ENCODE peak calls at places on chromosome 4, in six cellular contexts. R is K562, E is A549, Z is heart left ventricle, P is H54, W is body of pancreas. A is an unnamed sample.
A peak's percentile ranks its signal among the peaks of the same experiment; 100 is the strongest.

GRCh38 chr4:23009093-23009492 is 316.4 kb downstream of the GBA3 start:
- DNase-seq in R (no peak), Z (no peak), E (no peak), P (no peak), W (no peak), A (no peak)

GRCh38 chr4:159206427-159206871 is 103.6 kb downstream of the RAPGEF2 start:
- DNase-seq in Z (no peak), P (no peak), R (no peak), E (no peak), W (no peak), A (no peak)

GRCh38 chr4:56986192-56986591 is 7.5 kb downstream of the POLR2B start:
- DNase-seq in R (no peak), Z (no peak), P (no peak), W (no peak), E (no peak), A (no peak)

GRCh38 chr4:74330295-74330750 is 22.1 kb downstream of the EPGN start:
- DNase-seq in R (no peak), P (no peak), W (no peak), E (no peak), Z (no peak), A (no peak)

GRCh38 chr4:16079046-16079445 is 4.8 kb downstream of the PROM1 start:
- DNase-seq in P (no peak), E (no peak), R (no peak), W (no peak), Z (no peak), A (no peak)

GRCh38 chr4:105280338-105280809 is 133.7 kb downstream of the TET2 start:
- DNase-seq in R (no peak), E (no peak), P (peak; percentile 5), W (no peak), Z (no peak), A (no peak)

GRCh38 chr4:147773261-147774184 is 41.6 kb downstream of the ARHGAP10 start:
- DNase-seq in P (no peak), Z (no peak), W (no peak), E (no peak), R (no peak), A (no peak)

GRCh38 chr4:2929469-2929868 is 33.7 kb downstream of the NOP14 start:
- DNase-seq in R (no peak), P (no peak), Z (no peak), W (peak; percentile 12), E (no peak), A (peak; percentile 19)

GRCh38 chr4:141635726-141636076 is 682 bp upstream of the IL15 start:
- DNase-seq in E (no peak), R (no peak), Z (no peak), P (no peak), W (no peak), A (no peak)

GRCh38 chr4:122914292-122914904 is 8.0 kb downstream of the NUDT6 start:
- DNase-seq in Z (no peak), R (no peak), P (no peak), E (no peak), W (no peak), A (no peak)

GRCh38 chr4:100391913-100392312 is 125.9 kb downstream of the EMCN start:
- DNase-seq in P (no peak), W (no peak), E (no peak), Z (no peak), R (no peak), A (no peak)

GRCh38 chr4:75817901-75818300 is 84.4 kb downstream of the PPEF2 start:
- DNase-seq in P (no peak), W (no peak), E (no peak), Z (no peak), R (no peak), A (no peak)

GRCh38 chr4:25065451-25065850 is 34.7 kb upstream of the LGI2 start:
- DNase-seq in P (no peak), E (no peak), R (no peak), Z (no peak), W (no peak), A (no peak)

GRCh38 chr4:93573285-93573684 is 255.3 kb upstream of the ATOH1 start:
- DNase-seq in W (no peak), Z (no peak), P (no peak), E (no peak), R (no peak), A (no peak)

GRCh38 chr4:72205831-72206230 is 174.0 kb downstream of the NPFFR2 start:
- DNase-seq in Z (no peak), P (no peak), E (no peak), R (no peak), W (no peak), A (no peak)

GRCh38 chr4:5753766-5754528 is 42.9 kb downstream of the EVC start:
- DNase-seq in W (no peak), E (peak; percentile 43), R (no peak), P (peak; percentile 30), Z (no peak), A (no peak)

GRCh38 chr4:61877893-61878292 is 677.8 kb downstream of the ADGRL3 start:
- DNase-seq in W (no peak), Z (no peak), R (no peak), E (no peak), P (no peak), A (no peak)

GRCh38 chr4:141099326-141099725 is 33.9 kb downstream of the RNF150 start:
- DNase-seq in W (no peak), P (no peak), Z (no peak), E (no peak), R (no peak), A (no peak)

GRCh38 chr4:33722800-33723511 is 2521.4 kb downstream of the ARAP2 start:
- DNase-seq in Z (no peak), E (no peak), W (no peak), P (no peak), R (no peak), A (no peak)

GRCh38 chr4:122500852-122501501 is 44.5 kb upstream of the IL2 start:
- DNase-seq in E (no peak), R (no peak), P (no peak), W (peak; percentile 13), Z (no peak), A (no peak)

GRCh38 chr4:76947369-76947768 is 2.2 kb upstream of the SEPTIN11 start:
- DNase-seq in W (peak; percentile 24), R (peak; percentile 43), E (no peak), Z (no peak), P (no peak), A (no peak)

GRCh38 chr4:119211856-119212250 is 660 bp upstream of the USP53 start:
- DNase-seq in R (no peak), P (no peak), W (no peak), Z (no peak), E (no peak), A (no peak)

GRCh38 chr4:17077105-17077504 is 178.7 kb upstream of the LDB2 start:
- DNase-seq in Z (no peak), W (no peak), E (no peak), R (no peak), P (no peak), A (no peak)

GRCh38 chr4:20260821-20261220 is 9.1 kb downstream of the SLIT2 start:
- DNase-seq in P (no peak), R (no peak), E (no peak), W (no peak), Z (no peak), A (no peak)

DNA sequence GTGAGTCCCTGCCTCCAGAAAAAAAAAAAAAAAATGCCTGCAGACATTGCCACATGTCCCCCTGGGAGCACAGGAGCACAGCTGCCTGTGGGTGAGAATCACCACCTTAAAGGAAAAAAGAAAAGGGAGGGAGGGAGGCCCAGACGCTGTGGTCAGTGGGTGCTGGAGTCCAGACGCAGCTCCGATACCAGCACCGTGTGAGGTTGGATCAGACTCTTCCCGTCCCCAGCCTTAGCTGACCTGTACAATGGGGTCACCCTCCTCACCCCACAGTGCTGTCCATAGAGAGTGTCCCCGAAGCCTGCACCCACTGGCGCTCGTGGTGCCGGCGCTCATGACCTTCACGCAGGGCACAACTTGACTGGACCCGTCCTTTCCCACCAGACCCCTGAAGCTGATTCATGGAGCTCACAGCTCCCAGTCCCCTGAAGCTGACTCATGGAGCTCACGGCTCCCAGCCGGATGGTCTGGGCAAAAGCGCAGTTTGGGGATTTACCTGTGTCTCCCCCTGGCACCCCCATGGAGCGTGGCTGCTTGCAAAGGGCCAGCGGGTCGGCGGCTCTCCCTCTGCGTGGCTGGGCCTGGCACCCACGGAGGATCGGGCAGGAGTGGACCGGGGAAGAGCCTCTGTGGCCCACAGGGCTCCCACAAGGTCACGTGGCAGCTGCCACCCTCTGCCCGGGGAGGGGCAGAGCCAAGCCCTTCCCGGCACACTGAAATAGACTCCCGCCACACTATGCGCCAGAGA is 31.4 kb downstream of the ABLIM2 start:
- DNase-seq in Z (no peak), R (no peak), W (no peak), E (no peak), P (no peak), A (no peak)
- TF ChIP-seq POLR2A in Z (no peak), R (no peak), W (no peak), E (no peak), P (no peak), A (no peak)

GRCh38 chr4:26857278-26858034 is 3.2 kb upstream of the STIM2 start:
- DNase-seq in E (peak; percentile 47), W (peak; percentile 93), R (peak; percentile 91), Z (peak; percentile 90), P (peak; percentile 66), A (peak; percentile 93)
- TF ChIP-seq POLR2A in E (peak; percentile 69), W (peak; percentile 82), R (peak; percentile 83), Z (peak; percentile 75), P (peak; percentile 67), A (peak; percentile 76)

DNA sequence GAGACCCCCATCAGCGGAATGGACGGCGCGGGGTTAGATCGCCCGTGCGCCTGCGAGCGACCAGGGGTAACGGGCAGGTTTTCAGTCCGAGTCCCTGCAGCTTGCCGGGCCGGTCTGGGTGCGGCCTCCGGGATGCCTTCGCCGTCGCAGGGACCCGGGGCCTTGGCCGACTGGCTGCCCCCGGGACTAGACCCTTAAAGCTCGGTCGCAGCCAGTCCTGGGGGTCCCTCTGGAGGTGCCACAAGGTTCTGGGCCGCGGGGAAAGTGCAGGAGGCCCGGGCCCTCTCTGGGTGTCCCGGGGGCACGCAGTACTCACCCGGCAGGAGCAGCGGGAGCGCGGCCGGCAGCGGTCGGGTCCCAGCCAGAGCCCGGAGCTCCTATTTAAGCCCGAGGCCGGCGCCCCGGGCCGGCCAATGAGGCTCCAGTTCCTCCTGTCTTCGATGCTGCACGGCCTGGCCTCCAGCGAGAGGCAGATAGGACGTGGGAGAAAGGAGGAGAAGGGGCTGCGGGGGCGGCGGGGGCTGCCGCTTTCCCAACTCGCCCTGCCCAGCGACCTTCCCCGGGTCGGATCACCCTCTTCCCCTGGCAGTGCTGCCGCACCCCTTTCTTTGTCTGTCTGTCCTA is at the start of gene SPON2:
- DNase-seq in E (no peak), W (peak; percentile 17), P (no peak), R (no peak), Z (no peak), A (peak; percentile 54)
- TF ChIP-seq POLR2A in E (no peak), W (no peak), P (no peak), R (no peak), Z (no peak), A (no peak)

DNA sequence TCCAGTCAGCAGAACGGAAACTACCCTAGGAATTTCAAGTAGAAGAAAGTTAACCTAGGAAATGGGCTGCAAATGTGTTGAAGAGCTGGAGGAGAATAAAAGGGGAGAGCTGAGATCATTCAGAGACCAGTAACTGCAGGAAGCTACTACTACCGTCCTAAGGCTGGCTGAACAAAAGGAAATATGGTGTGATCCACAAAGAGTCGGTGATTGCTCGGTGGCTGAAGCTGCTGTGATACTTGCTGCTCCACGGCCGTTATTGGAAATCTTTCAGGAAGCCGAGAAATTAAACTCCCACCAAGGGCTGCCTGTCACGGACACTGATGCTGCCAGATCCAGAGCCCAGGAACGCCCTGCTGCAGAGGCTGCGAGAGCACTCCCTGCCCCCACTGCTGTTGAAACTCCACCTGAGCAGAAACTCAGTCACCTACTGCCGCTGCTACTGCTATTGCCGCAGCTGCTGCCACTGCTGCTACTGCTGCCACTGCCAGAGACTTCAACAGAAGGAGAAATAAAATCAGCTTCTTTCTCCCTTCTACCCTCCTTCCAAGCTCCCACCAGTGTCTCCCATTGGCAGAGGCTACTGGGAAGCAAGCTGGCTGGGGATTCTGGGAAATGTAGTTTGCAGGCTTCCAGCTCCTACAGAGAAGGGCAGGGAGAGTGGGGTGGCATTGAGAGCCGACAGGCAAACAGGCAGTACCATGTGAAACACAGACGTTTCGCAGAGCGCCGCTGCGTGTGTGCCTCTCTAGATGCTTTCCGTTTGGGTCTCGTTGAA is 125.9 kb upstream of the ENPP6 start:
- DNase-seq in E (peak; percentile 89), W (peak; percentile 70), R (peak; percentile 31), P (peak; percentile 49), Z (peak; percentile 83), A (peak; percentile 63)
- TF ChIP-seq POLR2A in E (no peak), W (peak; percentile 72), R (peak; percentile 35), P (peak; percentile 20), Z (no peak), A (no peak)

A was measured in ovary.